ENCODE peak calls at places on chromosomes 13 and 19, in five cellular contexts. O is fibroblast of mammary gland, R is glutamatergic neuron, Z is Calu3, J is fibroblast of lung. H is an unnamed sample.
A peak's percentile ranks its signal among the peaks of the same experiment; 100 is the strongest.

GRCh38 chr19:48918801-48919247 is 14.7 kb upstream of the DHDH start:
- DNase-seq in O (no peak), R (peak; percentile 77), Z (no peak), J (no peak), H (no peak)

GRCh38 chr19:3798137-3798536 is 12.0 kb upstream of the MATK start:
- DNase-seq in O (no peak), R (no peak), Z (no peak), J (no peak), H (no peak)

GRCh38 chr13:107466326-107466725 is 749.0 kb downstream of the LIG4 start:
- DNase-seq in O (peak; percentile 15), R (no peak), Z (peak; percentile 6), J (peak; percentile 88), H (no peak)

GRCh38 chr13:73168993-73169401 is 110.2 kb downstream of the KLF5 start:
- DNase-seq in O (no peak), R (no peak), Z (peak; percentile 21), J (peak; percentile 86), H (no peak)

GRCh38 chr13:97043302-97043701 is 49.0 kb upstream of the OXGR1 start:
- DNase-seq in O (peak; percentile 96), R (no peak), Z (no peak), J (peak; percentile 67), H (no peak)

GRCh38 chr13:110856941-110857835 is 57.7 kb downstream of the ANKRD10 start:
- DNase-seq in O (peak; percentile 19), R (no peak), Z (no peak), J (no peak), H (no peak)

GRCh38 chr13:40185393-40185792 is 481.0 kb downstream of the FOXO1 start:
- DNase-seq in O (no peak), R (no peak), Z (no peak), J (no peak), H (no peak)

GRCh38 chr19:5218255-5218855 is 122.3 kb downstream of the PTPRS start:
- DNase-seq in O (no peak), R (no peak), Z (no peak), J (no peak), H (no peak)

GRCh38 chr19:660793-661426 is 2.1 kb downstream of the RNF126 start:
- DNase-seq in O (no peak), R (no peak), Z (no peak), J (no peak), H (no peak)

GRCh38 chr19:6714749-6715555 is 5.5 kb downstream of the C3 start:
- DNase-seq in O (no peak), R (no peak), Z (no peak), J (no peak), H (no peak)

GRCh38 chr13:76730220-76730619 is 156.0 kb downstream of the KCTD12 start:
- DNase-seq in O (no peak), R (no peak), Z (no peak), J (no peak), H (no peak)

GRCh38 chr19:51081476-51081875 is 1.2 kb downstream of the KLK14 start:
- DNase-seq in O (no peak), R (no peak), Z (no peak), J (no peak), H (no peak)

GRCh38 chr19:31096047-31096446 is 253.2 kb downstream of the TSHZ3 start:
- DNase-seq in O (no peak), R (peak; percentile 16), Z (no peak), J (no peak), H (no peak)

GRCh38 chr13:108276060-108276459 is 6.5 kb downstream of the TNFSF13B start:
- DNase-seq in O (peak; percentile 23), R (no peak), Z (no peak), J (no peak), H (no peak)

GRCh38 chr13:97339019-97339988 is 94.7 kb upstream of the RAP2A start:
- DNase-seq in O (peak; percentile 97), R (no peak), Z (peak; percentile 3), J (peak; percentile 86), H (no peak)

GRCh38 chr13:38819053-38819452 is 132.2 kb downstream of the FREM2 start:
- DNase-seq in O (no peak), R (no peak), Z (no peak), J (peak; percentile 64), H (no peak)

DNA sequence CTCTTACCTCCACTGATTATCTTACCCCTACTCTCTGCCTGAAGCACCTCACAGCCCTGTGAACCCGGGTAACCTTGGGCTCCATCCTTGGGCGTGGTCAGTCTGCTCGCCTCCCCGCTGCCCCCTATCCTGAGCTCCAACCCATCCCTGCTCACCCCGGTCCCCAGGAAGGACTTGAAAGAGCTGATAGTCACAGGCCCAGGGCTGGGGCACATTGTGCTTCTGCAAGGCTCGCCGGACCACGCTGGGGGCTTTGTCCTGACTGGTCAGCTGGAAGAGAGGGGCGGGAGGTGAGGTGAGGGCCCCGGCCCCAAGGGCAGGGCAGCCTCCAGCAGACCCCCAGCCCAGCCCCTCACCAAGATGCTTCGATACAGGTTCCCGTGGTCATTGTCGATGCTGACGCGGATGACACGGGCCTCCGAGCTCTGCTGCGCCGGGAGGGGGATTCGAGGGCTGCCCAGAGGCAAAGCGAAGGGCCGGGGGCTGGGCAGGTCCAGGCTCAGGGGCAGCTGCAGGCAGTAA is 13.0 kb upstream of the EPOR start:
- DNase-seq in O (no peak), R (no peak), Z (no peak), J (no peak), H (no peak)
- TF ChIP-seq CTCF in O (no peak), R (no peak), Z (no peak), J (no peak), H (no peak)

GRCh38 chr19:41159861-41160260 is 33.2 kb upstream of the CYP2S1 start:
- DNase-seq in O (no peak), R (no peak), Z (no peak), J (no peak), H (no peak)

GRCh38 chr19:41156207-41156606 is 36.8 kb upstream of the CYP2S1 start:
- DNase-seq in O (no peak), R (no peak), Z (no peak), J (no peak), H (no peak)

GRCh38 chr19:41166888-41167804 is 25.9 kb upstream of the CYP2S1 start:
- DNase-seq in O (no peak), R (no peak), Z (no peak), J (no peak), H (no peak)

DNA sequence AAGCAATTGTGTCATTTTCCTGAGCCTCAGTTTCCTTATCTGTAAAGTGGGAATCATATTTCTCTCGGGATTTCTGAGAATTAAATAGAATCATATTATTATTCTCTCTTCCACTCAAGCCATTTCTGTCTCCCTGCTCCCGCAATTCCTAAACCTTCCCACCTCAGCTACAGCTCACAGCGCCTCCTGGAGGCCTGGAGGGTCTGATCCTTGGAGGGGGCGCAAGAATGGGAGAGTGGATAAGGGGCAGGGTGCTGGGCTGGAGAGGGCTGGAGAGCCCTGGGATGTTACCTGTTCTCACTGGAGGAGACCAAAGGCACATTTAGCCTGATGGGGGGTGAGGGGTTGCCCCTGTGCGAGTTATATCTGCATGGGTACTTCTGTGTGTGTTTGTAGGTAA is 31.1 kb upstream of the CYP2S1 start:
- DNase-seq in O (no peak), R (no peak), Z (no peak), J (no peak), H (no peak)
- TF ChIP-seq CTCF in O (peak; percentile 7), R (no peak), Z (no peak), J (no peak), H (peak; percentile 41)

GRCh38 chr19:47540748-47541147 is 25.9 kb upstream of the NAPA start:
- DNase-seq in O (peak; percentile 57), R (no peak), Z (no peak), J (peak; percentile 21), H (no peak)
- TF ChIP-seq CTCF in O (peak; percentile 47), R (no peak), Z (no peak), J (peak; percentile 41), H (peak; percentile 72)

GRCh38 chr13:29750178-29750530 is 100.3 kb downstream of the UBL3 start:
- DNase-seq in O (no peak), R (no peak), Z (no peak), J (no peak), H (no peak)
- TF ChIP-seq CTCF in O (no peak), R (no peak), Z (no peak), J (no peak), H (no peak)

DNA sequence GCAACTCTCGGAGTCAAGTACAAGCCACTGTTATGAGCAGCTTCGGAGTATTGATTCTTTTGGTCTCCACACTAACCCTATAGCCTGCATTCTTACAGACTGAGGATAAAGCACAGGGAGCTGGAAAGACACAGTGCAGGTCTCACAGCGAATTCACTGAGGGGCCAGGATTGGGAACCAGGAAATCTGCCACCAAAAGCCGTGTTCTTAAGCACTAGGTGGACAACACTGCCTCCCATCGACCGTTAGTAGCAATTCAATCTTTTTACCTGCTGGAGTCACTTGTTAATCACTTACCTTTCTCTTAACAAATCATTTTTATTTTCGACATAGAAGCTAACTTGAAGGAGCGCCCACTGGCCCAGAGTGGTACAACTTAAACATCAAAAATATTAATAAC is 6.3 kb downstream of the PMIS2 start:
- DNase-seq in O (peak; percentile 57), R (peak; percentile 19), Z (peak; percentile 30), J (peak; percentile 16), H (no peak)
- TF ChIP-seq CTCF in O (peak; percentile 62), R (peak; percentile 15), Z (no peak), J (peak; percentile 47), H (peak; percentile 75)

GRCh38 chr13:79060216-79060615 is 345.8 kb downstream of the RBM26 start:
- DNase-seq in O (no peak), R (no peak), Z (no peak), J (no peak), H (no peak)
- TF ChIP-seq CTCF in O (no peak), R (peak; percentile 69), Z (no peak), J (no peak), H (peak; percentile 29)

GRCh38 chr13:24625324-24625723 is 54.9 kb upstream of the ATP12A start:
- DNase-seq in O (no peak), R (no peak), Z (no peak), J (no peak), H (no peak)

GRCh38 chr13:24626449-24626848 is 53.8 kb upstream of the ATP12A start:
- DNase-seq in O (no peak), R (no peak), Z (no peak), J (no peak), H (no peak)

GRCh38 chr13:24627864-24628418 is 52.3 kb upstream of the ATP12A start:
- DNase-seq in O (no peak), R (peak; percentile 71), Z (no peak), J (no peak), H (no peak)

GRCh38 chr13:24625870-24626419 is 54.3 kb upstream of the ATP12A start:
- DNase-seq in O (no peak), R (no peak), Z (no peak), J (no peak), H (no peak)

DNA sequence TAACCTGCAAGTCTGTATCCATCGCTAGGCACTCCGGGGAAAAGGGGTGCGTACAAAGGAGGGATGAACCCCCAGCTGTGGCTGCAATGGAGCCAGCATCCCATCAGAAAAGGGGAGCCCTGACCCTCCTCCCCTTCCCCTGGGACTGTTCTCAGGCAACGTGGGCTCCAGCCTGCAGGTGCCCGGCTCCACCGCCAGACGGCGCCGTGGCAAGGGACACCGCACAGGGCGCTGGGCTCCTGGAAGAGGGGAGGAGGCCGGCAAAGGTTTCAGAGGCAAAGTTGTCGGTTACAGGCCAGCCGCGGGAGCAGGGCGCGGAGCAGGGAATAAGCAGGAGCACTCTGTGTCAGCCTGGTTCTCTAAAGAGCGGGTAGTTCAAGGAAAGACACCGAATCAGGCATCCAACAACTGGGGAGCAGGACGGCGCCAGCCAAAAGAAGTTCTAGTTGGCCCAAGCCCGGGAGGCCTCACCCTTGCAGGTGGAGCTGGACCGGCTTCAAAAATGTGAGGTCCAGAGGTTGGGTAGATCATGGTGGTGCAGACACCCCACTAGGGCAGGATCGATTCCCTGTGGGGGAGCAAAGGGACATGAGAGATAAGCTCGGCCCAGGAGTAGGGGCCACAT is 53.0 kb upstream of the ATP12A start:
- DNase-seq in O (peak; percentile 20), R (peak; percentile 77), Z (no peak), J (no peak), H (no peak)
- TF ChIP-seq CTCF in O (peak; percentile 78), R (peak; percentile 92), Z (no peak), J (peak; percentile 32), H (peak; percentile 74)

H was measured in chondrocyte.